ENCODE peak calls at places on chromosomes 13 and 19, in four cellular contexts. A, L, W and V are unnamed samples. For H3K27me3, the result is how much of the 10 kb centered on the place peaks cover.

GRCh38 chr19:30559446-30559845 is 187.3 kb downstream of the ZNF536 start:
- DNase-seq in A (no peak), L (no peak), W (no peak), V (no peak)

GRCh38 chr19:43594710-43595604 is 977 bp downstream of the IRGQ start:
- DNase-seq in A (peak), L (peak), W (no peak), V (peak)

GRCh38 chr13:64758520-64758919 is 2471.6 kb downstream of the PCDH9 start:
- DNase-seq in A (peak), L (no peak), W (no peak), V (no peak)

GRCh38 chr13:30313307-30313706 is 6.0 kb upstream of the KATNAL1 start:
- DNase-seq in A (no peak), L (no peak), W (no peak), V (no peak)

GRCh38 chr19:21396893-21397572 is at the start of gene ZNF493:
- DNase-seq in A (peak), L (peak), W (peak), V (peak)

GRCh38 chr13:47672982-47673670 is 327.9 kb downstream of the SUCLA2 start:
- DNase-seq in A (peak), L (no peak), W (no peak), V (no peak)

GRCh38 chr19:18789883-18790565 is 1.1 kb downstream of the COMP start:
- DNase-seq in A (no peak), L (no peak), W (no peak), V (no peak)

GRCh38 chr19:6866646-6867255 is 20.6 kb upstream of the ADGRE1 start:
- DNase-seq in A (no peak), L (no peak), W (no peak), V (no peak)

GRCh38 chr13:77751513-77752456 is 54.3 kb downstream of the SLAIN1 start:
- DNase-seq in A (peak), L (no peak), W (peak), V (peak)

GRCh38 chr19:1862424-1863307 is 713 bp downstream of the KLF16 start:
- DNase-seq in A (no peak), L (peak), W (no peak), V (peak)

GRCh38 chr13:89568276-89568675 is 1779.2 kb upstream of the MIR17HG start:
- DNase-seq in A (no peak), L (no peak), W (no peak), V (no peak)

GRCh38 chr13:27470042-27470830 is 19.9 kb upstream of the MTIF3 start:
- DNase-seq in A (no peak), L (no peak), W (no peak), V (no peak)

GRCh38 chr13:95115525-95115924 is 185.7 kb downstream of the ABCC4 start:
- DNase-seq in A (no peak), L (no peak), W (no peak), V (no peak)

GRCh38 chr19:737591-738093 is 13.3 kb upstream of the MISP start:
- DNase-seq in A (peak), L (peak), W (peak), V (peak)

GRCh38 chr13:46124531-46124966 is 19.7 kb upstream of the CPB2 start:
- DNase-seq in A (no peak), L (no peak), W (no peak), V (no peak)

GRCh38 chr13:50198508-50198907 is 183.3 kb downstream of the KCNRG start:
- DNase-seq in A (peak), L (no peak), W (peak), V (no peak)

GRCh38 chr13:30607908-30608307 is 9.8 kb upstream of the USPL1 start:
- DNase-seq in A (no peak), L (no peak), W (no peak), V (peak)

GRCh38 chr19:58563823-58564222 is 5.4 kb upstream of the UBE2M start:
- DNase-seq in A (no peak), L (peak), W (no peak), V (no peak)

GRCh38 chr13:114009590-114010400 is 35.9 kb upstream of the C13orf46 start:
- DNase-seq in A (no peak), L (no peak), W (no peak), V (no peak)

GRCh38 chr19:55613396-55613795 is 7.9 kb downstream of the ZNF865 start:
- DNase-seq in A (no peak), L (no peak), W (no peak), V (no peak)

GRCh38 chr13:94595006-94595942 is 678 bp downstream of the TGDS start:
- DNase-seq in A (peak), L (no peak), W (no peak), V (peak)

GRCh38 chr19:41318696-41319499 is 8.9 kb downstream of the CCDC97 start:
- DNase-seq in A (no peak), L (no peak), W (no peak), V (no peak)

GRCh38 chr13:66994498-66995365 is 235.4 kb downstream of the PCDH9 start:
- DNase-seq in A (no peak), L (no peak), W (no peak), V (no peak)

GRCh38 chr13:43301341-43301969 is 278.1 kb downstream of the DNAJC15 start:
- DNase-seq in A (peak), L (no peak), W (no peak), V (no peak)

GRCh38 chr13:23986619-23987018 is 89.3 kb upstream of the C1QTNF9B start:
- DNase-seq in A (peak), L (no peak), W (no peak), V (no peak)

GRCh38 chr19:1259873-1260748 is 9.0 kb upstream of the CIRBP start:
- DNase-seq in A (no peak), L (peak), W (no peak), V (peak)

GRCh38 chr13:52809310-52809769 is 39.1 kb downstream of the PCDH8 start:
- DNase-seq in A (peak), L (no peak), W (peak), V (no peak)

GRCh38 chr13:71922191-71922590 is 55.2 kb upstream of the DACH1 start:
- DNase-seq in A (no peak), L (no peak), W (no peak), V (no peak)

GRCh38 chr13:94706854-94707399 is 5.4 kb downstream of the SOX21 start:
- DNase-seq in A (no peak), L (no peak), W (no peak), V (no peak)

GRCh38 chr19:29119582-29119981 is 93.4 kb downstream of the UQCRFS1 start:
- DNase-seq in A (no peak), L (no peak), W (no peak), V (no peak)

GRCh38 chr19:40701758-40702157 is 11.3 kb upstream of the NUMBL start:
- DNase-seq in A (no peak), L (no peak), W (no peak), V (no peak)

GRCh38 chr13:29885967-29886366 is 35.5 kb upstream of the UBL3 start:
- DNase-seq in A (no peak), L (no peak), W (no peak), V (no peak)

GRCh38 chr19:38130399-38130798 is 93.6 kb downstream of the DPF1 start:
- DNase-seq in A (no peak), L (no peak), W (no peak), V (no peak)

GRCh38 chr19:45467115-45467455 is 711 bp upstream of the FOSB start:
- DNase-seq in A (no peak), L (no peak), W (no peak), V (no peak)

GRCh38 chr19:12720851-12721655 is 2.7 kb downstream of the TNPO2 start:
- DNase-seq in A (no peak), L (peak), W (no peak), V (no peak)

GRCh38 chr13:31476753-31477152 is 262.6 kb upstream of the RXFP2 start:
- DNase-seq in A (no peak), L (no peak), W (no peak), V (no peak)

GRCh38 chr13:29140277-29140676 is 320.1 kb downstream of the MTUS2 start:
- DNase-seq in A (no peak), L (no peak), W (no peak), V (no peak)

GRCh38 chr13:73303858-73304257 is 245.1 kb downstream of the KLF5 start:
- DNase-seq in A (peak), L (no peak), W (no peak), V (no peak)

GRCh38 chr19:2208975-2209374 is 27.2 kb downstream of the PLEKHJ1 start:
- DNase-seq in A (no peak), L (no peak), W (no peak), V (no peak)

DNA sequence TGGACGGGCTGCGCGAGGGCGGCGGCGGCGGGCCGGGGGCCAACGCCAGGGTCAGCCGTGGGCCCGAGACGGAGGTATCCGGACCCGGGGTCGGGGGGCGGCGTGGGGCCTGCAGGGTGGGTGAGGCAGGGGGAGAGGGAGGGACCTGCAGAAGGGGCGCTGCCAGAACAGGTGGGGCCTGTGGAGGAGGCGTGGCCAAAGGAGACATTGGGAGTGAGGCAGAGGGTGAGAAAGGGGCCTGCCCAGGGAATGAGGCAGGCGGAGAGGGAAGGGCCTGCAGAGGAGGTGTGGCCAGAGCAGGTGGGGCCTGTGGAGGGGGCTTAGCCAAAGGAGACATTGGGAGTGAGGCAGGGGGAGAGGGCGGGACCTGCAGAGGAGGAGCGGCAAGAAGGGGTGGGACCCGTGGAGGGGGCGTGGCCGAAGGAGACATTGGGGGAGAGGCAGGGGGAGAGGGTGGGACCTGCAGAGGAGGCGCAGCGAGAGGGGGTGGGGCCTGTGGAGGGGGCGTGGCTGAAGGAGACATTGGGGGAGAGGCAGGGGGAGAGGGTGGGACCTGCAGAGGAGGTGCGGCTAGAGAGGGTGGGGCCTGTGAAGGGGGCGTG is 4.2 kb downstream of the PRR36 start:
- DNase-seq in A (peak), L (peak), W (no peak), V (no peak)
- H3K27me3 ChIP-seq in A (under half), L (under half), W (half or more), V (under half)

DNA sequence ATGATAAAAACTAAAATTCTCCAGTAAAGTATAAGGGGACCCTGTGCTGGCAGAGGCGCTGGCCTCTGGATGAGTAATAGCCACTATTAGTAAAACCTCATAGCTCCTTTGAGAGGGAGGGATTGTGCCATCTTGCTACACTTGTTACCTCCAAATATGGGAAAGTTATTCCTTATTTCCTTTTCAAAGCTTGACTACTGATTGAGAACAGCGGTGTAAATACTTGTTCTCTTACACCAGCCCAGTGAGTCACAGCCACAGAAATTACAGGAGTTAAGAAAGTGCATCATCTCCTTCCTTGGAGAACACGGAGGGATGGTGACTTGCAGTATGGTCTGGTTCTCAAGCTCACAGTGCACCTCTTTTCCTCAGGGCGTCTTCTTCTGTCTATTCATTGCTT is 379.0 kb downstream of the EFNB2 start:
- DNase-seq in A (peak), L (no peak), W (no peak), V (no peak)
- H3K27ac ChIP-seq in A (peak), L (no peak), W (no peak), V (no peak)

GRCh38 chr19:5561559-5561958 is 6.2 kb downstream of the TINCR start:
- DNase-seq in A (no peak), L (no peak), W (no peak), V (no peak)

GRCh38 chr19:5563008-5563431 is 4.7 kb downstream of the TINCR start:
- DNase-seq in A (no peak), L (no peak), W (no peak), V (no peak)

GRCh38 chr19:5564930-5565329 is 2.8 kb downstream of the TINCR start:
- DNase-seq in A (no peak), L (no peak), W (no peak), V (no peak)

GRCh38 chr19:5562280-5562679 is 5.5 kb downstream of the TINCR start:
- DNase-seq in A (no peak), L (no peak), W (no peak), V (no peak)

GRCh38 chr19:5563941-5564612 is 3.7 kb downstream of the TINCR start:
- DNase-seq in A (peak), L (no peak), W (no peak), V (no peak)
- TF ChIP-seq CTCF in A (no peak), L (no peak), W (no peak), V (no peak)

DNA sequence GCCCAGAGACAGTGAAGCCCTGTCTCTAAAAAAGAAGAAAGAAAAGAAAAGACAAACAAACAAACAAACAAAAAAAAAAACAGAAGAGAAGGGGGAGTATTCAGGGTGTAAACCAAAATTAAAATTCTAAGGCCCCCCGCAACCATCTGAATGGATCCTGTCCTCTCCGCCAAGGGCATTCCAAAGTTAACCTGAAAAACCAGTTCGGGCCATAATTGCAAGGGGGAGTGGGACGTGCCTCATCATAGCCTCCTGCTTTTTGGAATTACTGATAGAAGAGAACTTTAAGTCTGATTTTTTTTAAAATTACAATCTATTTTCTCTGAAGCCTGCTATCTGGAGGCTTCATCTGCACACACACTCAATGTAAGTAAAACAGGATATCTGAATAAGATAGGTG is 5.7 kb upstream of the IFNL2 start:
- DNase-seq in A (no peak), L (no peak), W (no peak), V (no peak)
- H3K27me3 ChIP-seq in A (under half), L (under half), W (half or more), V (under half)

GRCh38 chr13:98490195-98490771 is 86.6 kb downstream of the STK24 start:
- DNase-seq in A (no peak), L (no peak), W (no peak), V (no peak)
- H3K27ac ChIP-seq in A (no peak), L (no peak), W (no peak), V (no peak)

GRCh38 chr19:14089662-14090508 is 666 bp downstream of the SAMD1 start:
- DNase-seq in A (peak), L (peak), W (peak), V (peak)

GRCh38 chr19:14090509-14091085 is at the start of gene SAMD1:
- DNase-seq in A (peak), L (peak), W (peak), V (peak)

GRCh38 chr19:14089412-14089661 is 1.2 kb downstream of the SAMD1 start:
- DNase-seq in A (no peak), L (no peak), W (peak), V (no peak)

GRCh38 chr19:14091885-14092462 is 1.4 kb upstream of the SAMD1 start:
- DNase-seq in A (no peak), L (no peak), W (no peak), V (no peak)

GRCh38 chr19:14091086-14091884 is 734 bp upstream of the SAMD1 start:
- DNase-seq in A (peak), L (no peak), W (peak), V (peak)
- TF ChIP-seq CTCF in A (peak), L (no peak), W (peak), V (peak)